ENCODE peak calls at places on chromosome 9, in ten cellular contexts. Q is endothelial cell of umbilical vein; D is SJSA1; K is mesenchymal stem cell; Y is brain microvascular endothelial cell; A is fibroblast of mammary gland; R is CD4-positive, CD25-positive, alpha-beta regulatory T cell; N is choroid plexus epithelial cell; L is sigmoid colon; Z is GM23248. V is an unnamed sample.
A peak's percentile ranks its signal among the peaks of the same experiment; 100 is the strongest.

GRCh38 chr9:27395484-27395921 is 98.6 kb upstream of the EQTN start:
- DNase-seq in Z (peak; percentile 32), A (no peak), R (no peak), L (no peak), N (no peak), Y (peak; percentile 41), Q (no peak), K (no peak), D (no peak), V (no peak)

GRCh38 chr9:124260769-124261603 is 3.2 kb downstream of the NEK6 start:
- DNase-seq in R (no peak), Y (no peak), D (peak; percentile 65), N (peak; percentile 71), K (peak; percentile 89), A (peak; percentile 68), L (no peak), Z (peak; percentile 90), Q (peak; percentile 80), V (peak; percentile 76)

GRCh38 chr9:13491138-13491492 is 211.6 kb upstream of the MPDZ start:
- DNase-seq in R (no peak), Z (no peak), N (peak; percentile 13), L (no peak), D (no peak), K (no peak), A (no peak), Q (no peak), Y (no peak), V (no peak)

GRCh38 chr9:9215050-9215449 is 1397.8 kb downstream of the PTPRD start:
- DNase-seq in Z (no peak), A (no peak), D (no peak), Y (no peak), N (no peak), L (no peak), Q (no peak), K (no peak), R (no peak), V (no peak)

GRCh38 chr9:16921855-16922254 is 51.4 kb upstream of the BNC2 start:
- DNase-seq in R (no peak), L (no peak), D (no peak), Q (no peak), N (peak; percentile 26), Y (no peak), K (no peak), A (peak; percentile 53), Z (peak; percentile 40), V (peak; percentile 0)

GRCh38 chr9:16526380-16526779 is 344.1 kb downstream of the BNC2 start:
- DNase-seq in Y (peak; percentile 65), Q (peak; percentile 94), D (no peak), R (no peak), N (peak; percentile 78), K (peak; percentile 49), Z (peak; percentile 89), A (peak; percentile 80), L (no peak), V (no peak)

GRCh38 chr9:22203371-22204138 is 194.4 kb upstream of the CDKN2B start:
- DNase-seq in R (no peak), Y (no peak), K (peak; percentile 52), Z (peak; percentile 79), A (peak; percentile 78), N (peak; percentile 69), Q (no peak), L (no peak), D (no peak), V (peak; percentile 27)

GRCh38 chr9:2285411-2285810 is 270.3 kb downstream of the SMARCA2 start:
- DNase-seq in Z (no peak), Q (no peak), R (no peak), A (no peak), K (no peak), N (no peak), Y (no peak), L (no peak), D (no peak), V (no peak)

GRCh38 chr9:137828527-137829259 is 48.9 kb upstream of the CACNA1B start:
- DNase-seq in L (no peak), A (peak; percentile 12), Y (no peak), N (peak; percentile 20), R (no peak), Q (no peak), Z (peak; percentile 37), K (peak; percentile 29), D (no peak), V (no peak)

GRCh38 chr9:38281196-38281595 is 111.3 kb upstream of the ALDH1B1 start:
- DNase-seq in K (no peak), Z (no peak), R (no peak), N (no peak), L (no peak), Q (no peak), Y (no peak), D (no peak), A (no peak), V (no peak)

GRCh38 chr9:137085918-137086530 is 761 bp upstream of the MAN1B1 start:
- DNase-seq in A (peak; percentile 47), R (no peak), L (no peak), N (peak; percentile 31), Y (no peak), Q (peak; percentile 37), K (peak; percentile 65), Z (peak; percentile 74), D (no peak), V (peak; percentile 40)

GRCh38 chr9:90836396-90837080 is 34.9 kb downstream of the SYK start:
- DNase-seq in Y (no peak), Z (no peak), K (peak; percentile 55), R (no peak), L (no peak), D (no peak), Q (no peak), N (peak; percentile 1), A (no peak), V (no peak)

GRCh38 chr9:124015091-124015660 is 3.6 kb downstream of the LHX2 start:
- DNase-seq in Z (no peak), Y (no peak), R (no peak), K (no peak), N (no peak), L (no peak), A (no peak), D (no peak), Q (no peak), V (no peak)

GRCh38 chr9:124256517-124257069 is 1.2 kb upstream of the NEK6 start:
- DNase-seq in K (peak; percentile 95), A (peak; percentile 80), N (peak; percentile 88), Z (peak; percentile 92), Y (peak; percentile 87), R (no peak), L (peak; percentile 58), Q (peak; percentile 36), D (peak; percentile 88), V (no peak)

GRCh38 chr9:131178382-131178781 is 53.0 kb downstream of the NUP214 start:
- DNase-seq in R (peak; percentile 57), Y (peak; percentile 66), K (peak; percentile 83), Q (peak; percentile 87), L (peak; percentile 70), D (peak; percentile 85), A (peak; percentile 60), N (peak; percentile 80), Z (peak; percentile 82), V (peak; percentile 53)

GRCh38 chr9:71643330-71643729 is 125.0 kb downstream of the CEMIP2 start:
- DNase-seq in R (no peak), L (no peak), Q (no peak), Y (no peak), N (no peak), D (no peak), Z (no peak), K (no peak), A (no peak), V (no peak)

GRCh38 chr9:93680445-93681315 is 104.3 kb downstream of the PHF2 start:
- DNase-seq in A (no peak), L (peak; percentile 54), Q (no peak), K (no peak), D (no peak), N (no peak), R (no peak), Z (no peak), Y (no peak), V (no peak)

DNA sequence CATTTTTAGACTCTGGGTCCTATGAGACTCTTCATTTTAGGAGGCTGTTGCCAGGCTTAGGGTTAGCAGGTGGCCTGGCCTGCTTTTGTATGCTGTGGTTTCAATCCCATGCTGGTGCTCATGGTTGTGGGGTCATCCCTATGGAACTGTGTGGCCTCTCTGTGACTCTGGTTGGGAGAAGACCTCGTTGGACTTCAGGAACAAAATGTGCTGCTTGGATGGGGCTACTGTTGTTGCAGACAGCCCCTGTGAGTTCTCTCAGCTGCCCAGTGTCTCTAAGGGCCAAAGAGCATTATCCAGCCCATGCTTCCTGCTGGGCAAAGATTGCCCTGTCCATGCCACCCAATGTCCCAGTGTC is 169.5 kb upstream of the S1PR3 start:
- DNase-seq in Q (no peak), Z (no peak), R (no peak), K (no peak), Y (no peak), L (no peak), N (no peak), A (no peak), D (no peak), V (no peak)
- H3K4me3 ChIP-seq in Q (no peak overlapping the region), Z (no peak overlapping the region), R (no peak overlapping the region), K (no peak overlapping the region), Y (no peak overlapping the region), L (no peak overlapping the region), N (no peak overlapping the region), A (no peak overlapping the region), D (no peak overlapping the region), V (no peak overlapping the region)

GRCh38 chr9:125516381-125516960 is 190.5 kb downstream of the MAPKAP1 start:
- DNase-seq in Q (no peak), L (no peak), K (no peak), A (no peak), D (no peak), N (no peak), R (no peak), Z (no peak), Y (no peak), V (no peak)
- H3K4me3 ChIP-seq in Q (no peak overlapping the region), L (no peak overlapping the region), K (no peak overlapping the region), A (no peak overlapping the region), D (no peak overlapping the region), N (no peak overlapping the region), R (no peak overlapping the region), Z (no peak overlapping the region), Y (no peak overlapping the region), V (no peak overlapping the region)

DNA sequence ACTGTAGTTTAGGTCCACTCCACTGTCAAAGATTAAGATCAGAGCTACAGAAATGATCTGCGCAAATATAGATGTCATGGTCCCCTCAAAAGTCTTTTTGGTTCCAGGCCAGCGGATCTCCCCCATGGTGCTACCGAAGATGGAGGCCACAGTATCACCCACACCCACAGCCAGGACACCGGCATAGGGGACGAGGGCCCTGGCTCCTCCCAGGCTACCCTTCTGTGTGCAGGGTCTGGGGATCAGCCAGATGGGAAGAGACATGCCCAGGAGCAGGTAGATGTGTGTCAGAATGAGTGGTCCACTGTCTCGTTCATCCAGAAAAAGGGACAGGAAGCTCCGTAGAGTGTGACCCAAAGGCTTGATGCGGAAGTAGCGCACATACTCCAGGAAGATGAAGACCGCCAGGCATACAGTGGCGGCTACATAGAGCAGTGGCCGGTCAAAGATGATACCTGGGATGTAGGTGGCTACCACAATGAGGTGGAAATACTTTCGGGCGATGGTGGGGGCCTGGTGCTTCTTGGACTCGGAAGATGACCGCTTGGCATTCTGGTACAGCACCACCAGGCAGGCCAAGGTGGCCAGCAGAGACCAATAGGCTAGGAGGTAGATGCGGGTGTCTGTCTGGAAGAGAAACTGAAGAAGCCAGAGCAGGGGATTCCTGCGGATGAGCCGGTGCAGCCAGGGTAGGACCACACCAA is 1.5 kb downstream of the DOLK start:
- DNase-seq in L (peak; percentile 54), R (no peak), Z (no peak), Q (no peak), K (no peak), A (no peak), N (no peak), Y (no peak), D (no peak), V (no peak)
- H3K4me3 ChIP-seq in L (no peak overlapping the region), R (peak overlapping the region; percentile 71), Z (no peak overlapping the region), Q (no peak overlapping the region), K (peak overlapping the region; percentile 92), A (no peak overlapping the region), N (no peak overlapping the region), Y (no peak overlapping the region), D (no peak overlapping the region), V (no peak overlapping the region)

GRCh38 chr9:134868751-134869553 is 11.7 kb upstream of the FCN2 start:
- DNase-seq in Z (no peak), A (no peak), Q (no peak), D (no peak), Y (no peak), N (no peak), L (no peak), R (no peak), K (no peak), V (no peak)
- H3K4me3 ChIP-seq in Z (no peak overlapping the region), A (no peak overlapping the region), Q (no peak overlapping the region), D (no peak overlapping the region), Y (no peak overlapping the region), N (no peak overlapping the region), L (no peak overlapping the region), R (no peak overlapping the region), K (no peak overlapping the region), V (no peak overlapping the region)

V was measured in small intestine.